ENCODE peak calls at places on chromosomes 11 and 22, in eight cellular contexts. One of them, this sample, is unnamed.

GRCh38 chr22:36443198-36443770 is 38.2 kb downstream of the TXN2 start:
- DNase-seq in A549: no peak
- DNase-seq in HCT116: no peak
- DNase-seq in IMR-90: no peak
- DNase-seq in K562: no peak
- DNase-seq in GM12878: no peak
- DNase-seq in H1: no peak
- DNase-seq in SK-N-SH: no peak
- DNase-seq in this sample: no peak

GRCh38 chr11:82547163-82547560 is 186.5 kb downstream of the FAM181B start:
- DNase-seq in A549: no peak
- DNase-seq in HCT116: no peak
- DNase-seq in IMR-90: no peak
- DNase-seq in K562: no peak
- DNase-seq in GM12878: no peak
- DNase-seq in H1: no peak
- DNase-seq in SK-N-SH: no peak
- DNase-seq in this sample: no peak

GRCh38 chr11:92589512-92589911 is 364.9 kb downstream of the FAT3 start:
- DNase-seq in A549: no peak
- DNase-seq in HCT116: no peak
- DNase-seq in IMR-90: no peak
- DNase-seq in K562: no peak
- DNase-seq in GM12878: no peak
- DNase-seq in H1: no peak
- DNase-seq in SK-N-SH: no peak
- DNase-seq in this sample: no peak

GRCh38 chr11:122720482-122720881 is 65.0 kb downstream of the UBASH3B start:
- DNase-seq in A549: no peak
- DNase-seq in HCT116: no peak
- DNase-seq in IMR-90: no peak
- DNase-seq in K562: no peak
- DNase-seq in GM12878: no peak
- DNase-seq in H1: no peak
- DNase-seq in SK-N-SH: no peak
- DNase-seq in this sample: no peak

GRCh38 chr11:117910941-117911630 is 18.1 kb downstream of the TMPRSS13 start:
- DNase-seq in A549: no peak
- DNase-seq in HCT116: no peak
- DNase-seq in IMR-90: no peak
- DNase-seq in K562: no peak
- DNase-seq in GM12878: no peak
- DNase-seq in H1: no peak
- DNase-seq in SK-N-SH: no peak
- DNase-seq in this sample: no peak

GRCh38 chr22:23251445-23252093 is 71.3 kb downstream of the BCR start:
- DNase-seq in A549: peak; percentile 9
- DNase-seq in HCT116: peak; percentile 12
- DNase-seq in IMR-90: peak; percentile 45
- DNase-seq in K562: no peak
- DNase-seq in GM12878: no peak
- DNase-seq in H1: no peak
- DNase-seq in SK-N-SH: no peak
- DNase-seq in this sample: peak; percentile 61

GRCh38 chr22:50627452-50627913 is 469 bp downstream of the ARSA start:
- DNase-seq in A549: peak; percentile 24
- DNase-seq in HCT116: no peak
- DNase-seq in IMR-90: no peak
- DNase-seq in K562: no peak
- DNase-seq in GM12878: no peak
- DNase-seq in H1: no peak
- DNase-seq in SK-N-SH: peak; percentile 72
- DNase-seq in this sample: peak; percentile 15

GRCh38 chr11:120521176-120521575 is 9.6 kb downstream of the GRIK4 start:
- DNase-seq in A549: no peak
- DNase-seq in HCT116: no peak
- DNase-seq in IMR-90: no peak
- DNase-seq in K562: no peak
- DNase-seq in GM12878: no peak
- DNase-seq in H1: no peak
- DNase-seq in SK-N-SH: no peak
- DNase-seq in this sample: no peak

GRCh38 chr22:45581549-45582080 is 78.9 kb downstream of the FBLN1 start:
- DNase-seq in A549: no peak
- DNase-seq in HCT116: no peak
- DNase-seq in IMR-90: no peak
- DNase-seq in K562: no peak
- DNase-seq in GM12878: no peak
- DNase-seq in H1: no peak
- DNase-seq in SK-N-SH: no peak
- DNase-seq in this sample: no peak

GRCh38 chr22:22717723-22718122 is 73.3 kb downstream of the GGTLC2 start:
- DNase-seq in A549: no peak
- DNase-seq in HCT116: no peak
- DNase-seq in IMR-90: no peak
- DNase-seq in K562: peak; percentile 53
- DNase-seq in GM12878: no peak
- DNase-seq in H1: no peak
- DNase-seq in SK-N-SH: no peak
- DNase-seq in this sample: no peak

GRCh38 chr11:2426221-2426620 is 18.1 kb downstream of the TRPM5 start:
- DNase-seq in A549: no peak
- DNase-seq in HCT116: no peak
- DNase-seq in IMR-90: no peak
- DNase-seq in K562: no peak
- DNase-seq in GM12878: no peak
- DNase-seq in H1: no peak
- DNase-seq in SK-N-SH: no peak
- DNase-seq in this sample: no peak

GRCh38 chr22:42906605-42907338 is 49.7 kb upstream of the ARFGAP3 start:
- DNase-seq in A549: no peak
- DNase-seq in HCT116: no peak
- DNase-seq in IMR-90: peak; percentile 16
- DNase-seq in K562: no peak
- DNase-seq in GM12878: no peak
- DNase-seq in H1: no peak
- DNase-seq in SK-N-SH: no peak
- DNase-seq in this sample: no peak

GRCh38 chr11:134365011-134365925 is 33.5 kb downstream of the GLB1L2 start:
- DNase-seq in A549: no peak
- DNase-seq in HCT116: no peak
- DNase-seq in IMR-90: no peak
- DNase-seq in K562: no peak
- DNase-seq in GM12878: no peak
- DNase-seq in H1: no peak
- DNase-seq in SK-N-SH: no peak
- DNase-seq in this sample: no peak

GRCh38 chr11:35216962-35217667 is 78.1 kb downstream of the CD44 start:
- DNase-seq in A549: no peak
- DNase-seq in HCT116: no peak
- DNase-seq in IMR-90: no peak
- DNase-seq in K562: no peak
- DNase-seq in GM12878: no peak
- DNase-seq in H1: no peak
- DNase-seq in SK-N-SH: no peak
- DNase-seq in this sample: peak; percentile 17

GRCh38 chr22:20613301-20613700 is 105.9 kb downstream of the MED15 start:
- DNase-seq in A549: no peak
- DNase-seq in HCT116: no peak
- DNase-seq in IMR-90: no peak
- DNase-seq in K562: no peak
- DNase-seq in GM12878: no peak
- DNase-seq in H1: no peak
- DNase-seq in SK-N-SH: no peak
- DNase-seq in this sample: no peak

GRCh38 chr11:17405232-17406005 is 17.0 kb upstream of the KCNJ11 start:
- DNase-seq in A549: peak; percentile 64
- DNase-seq in HCT116: peak; percentile 18
- DNase-seq in IMR-90: peak; percentile 7
- DNase-seq in K562: peak; percentile 29
- DNase-seq in GM12878: no peak
- DNase-seq in H1: no peak
- DNase-seq in SK-N-SH: peak; percentile 78
- DNase-seq in this sample: peak; percentile 37

GRCh38 chr11:17406082-17406817 is 17.8 kb upstream of the KCNJ11 start:
- DNase-seq in A549: no peak
- DNase-seq in HCT116: no peak
- DNase-seq in IMR-90: no peak
- DNase-seq in K562: no peak
- DNase-seq in GM12878: no peak
- DNase-seq in H1: no peak
- DNase-seq in SK-N-SH: no peak
- DNase-seq in this sample: no peak

GRCh38 chr11:17402486-17402885 is 14.0 kb upstream of the KCNJ11 start:
- DNase-seq in A549: no peak
- DNase-seq in HCT116: no peak
- DNase-seq in IMR-90: no peak
- DNase-seq in K562: no peak
- DNase-seq in GM12878: no peak
- DNase-seq in H1: no peak
- DNase-seq in SK-N-SH: no peak
- DNase-seq in this sample: no peak

GRCh38 chr11:17401841-17402240 is 13.4 kb upstream of the KCNJ11 start:
- DNase-seq in A549: no peak
- DNase-seq in HCT116: no peak
- DNase-seq in IMR-90: no peak
- DNase-seq in K562: no peak
- DNase-seq in GM12878: no peak
- DNase-seq in H1: no peak
- DNase-seq in SK-N-SH: no peak
- DNase-seq in this sample: no peak

DNA sequence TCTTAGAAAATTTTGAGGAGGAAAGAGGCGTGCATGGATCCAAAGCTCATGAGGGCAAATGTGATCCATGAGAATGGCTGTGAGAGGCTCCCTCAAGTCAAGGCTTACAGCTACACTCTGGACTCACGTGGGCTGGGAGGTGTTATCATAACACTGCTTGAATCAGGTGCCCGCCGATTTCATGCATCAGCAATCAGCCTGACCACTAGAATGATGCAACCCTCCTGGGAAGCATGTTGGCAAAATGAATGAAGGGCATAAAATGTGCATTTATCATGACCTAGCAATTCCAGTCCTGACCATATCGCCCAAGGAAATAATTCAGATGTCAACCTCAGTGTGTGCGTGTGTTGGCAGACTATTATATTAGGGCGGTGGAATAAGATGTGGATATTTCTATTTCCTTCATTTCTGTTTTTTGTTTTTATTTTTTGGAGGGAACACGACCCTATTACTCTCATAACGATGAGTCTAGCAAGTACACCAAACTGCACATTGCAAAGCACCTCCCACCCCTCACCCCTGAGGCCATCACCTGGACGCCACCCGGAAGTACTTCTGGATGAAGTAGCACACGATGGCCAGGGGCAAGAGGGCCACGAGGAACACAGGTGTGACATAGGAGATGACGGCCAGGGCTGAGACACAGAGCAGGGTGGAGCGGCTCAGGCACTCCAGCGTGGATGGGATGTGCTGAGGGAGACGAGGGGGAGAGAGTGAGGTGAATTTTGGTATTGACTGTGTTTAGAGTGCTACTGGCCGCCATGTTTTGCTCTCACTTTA is 15.7 kb upstream of the KCNJ11 start:
- DNase-seq in A549: no peak
- DNase-seq in HCT116: no peak
- DNase-seq in IMR-90: no peak
- DNase-seq in K562: no peak
- DNase-seq in GM12878: no peak
- DNase-seq in H1: no peak
- DNase-seq in SK-N-SH: no peak
- DNase-seq in this sample: no peak
- TF ChIP-seq RAD21 in A549: no peak
- TF ChIP-seq RAD21 in HCT116: no peak
- TF ChIP-seq RAD21 in IMR-90: no peak
- TF ChIP-seq RAD21 in K562: no peak
- TF ChIP-seq RAD21 in GM12878: no peak
- TF ChIP-seq RAD21 in H1: no peak
- TF ChIP-seq RAD21 in SK-N-SH: no peak
- TF ChIP-seq RAD21 in this sample: no peak

DNA sequence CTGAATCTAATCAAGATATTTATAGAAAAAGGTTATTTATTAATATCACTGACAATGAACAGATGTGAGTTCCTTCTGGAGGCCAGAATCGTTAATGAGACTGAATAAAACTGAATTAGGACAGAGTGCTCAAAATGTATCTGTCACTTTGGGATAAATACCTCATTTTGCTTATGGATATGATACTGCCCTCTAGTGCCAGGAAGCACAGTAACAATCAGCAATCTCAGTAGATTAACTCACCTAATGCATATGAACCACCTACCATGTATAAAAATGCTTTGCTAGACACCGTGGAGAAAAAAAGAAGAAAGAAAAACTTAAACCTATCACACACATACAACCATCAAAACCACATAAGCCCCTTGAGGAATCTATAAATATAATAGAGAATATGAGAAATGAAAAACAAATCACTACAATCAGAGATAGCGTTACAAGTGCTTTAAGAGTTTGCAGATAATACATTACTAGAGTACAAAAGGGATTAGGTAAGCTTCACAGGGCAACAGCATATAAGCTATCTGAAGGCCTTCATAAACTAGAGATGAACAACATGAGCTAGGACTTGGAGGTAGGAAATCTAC is 117.4 kb downstream of the SGSM3 start:
- DNase-seq in A549: peak; percentile 50
- DNase-seq in HCT116: no peak
- DNase-seq in IMR-90: peak; percentile 47
- DNase-seq in K562: peak; percentile 25
- DNase-seq in GM12878: no peak
- DNase-seq in H1: no peak
- DNase-seq in SK-N-SH: peak; percentile 31
- DNase-seq in this sample: peak; percentile 17
- TF ChIP-seq RAD21 in A549: peak; percentile 44
- TF ChIP-seq RAD21 in HCT116: peak; percentile 47
- TF ChIP-seq RAD21 in IMR-90: peak; percentile 58
- TF ChIP-seq RAD21 in K562: peak; percentile 48
- TF ChIP-seq RAD21 in GM12878: peak; percentile 65
- TF ChIP-seq RAD21 in H1: peak; percentile 45
- TF ChIP-seq RAD21 in SK-N-SH: peak; percentile 55
- TF ChIP-seq RAD21 in this sample: peak; percentile 12

GRCh38 chr11:30960387-30960992 is 374.3 kb upstream of the MPPED2 start:
- DNase-seq in A549: peak; percentile 75
- DNase-seq in HCT116: peak; percentile 35
- DNase-seq in IMR-90: peak; percentile 47
- DNase-seq in K562: no peak
- DNase-seq in GM12878: no peak
- DNase-seq in H1: no peak
- DNase-seq in SK-N-SH: peak; percentile 30
- DNase-seq in this sample: peak; percentile 44
- TF ChIP-seq RAD21 in A549: peak; percentile 94
- TF ChIP-seq RAD21 in HCT116: peak; percentile 68
- TF ChIP-seq RAD21 in IMR-90: peak; percentile 57
- TF ChIP-seq RAD21 in K562: no peak
- TF ChIP-seq RAD21 in GM12878: peak; percentile 60
- TF ChIP-seq RAD21 in H1: peak; percentile 94
- TF ChIP-seq RAD21 in SK-N-SH: peak; percentile 94
- TF ChIP-seq RAD21 in this sample: peak; percentile 70

DNA sequence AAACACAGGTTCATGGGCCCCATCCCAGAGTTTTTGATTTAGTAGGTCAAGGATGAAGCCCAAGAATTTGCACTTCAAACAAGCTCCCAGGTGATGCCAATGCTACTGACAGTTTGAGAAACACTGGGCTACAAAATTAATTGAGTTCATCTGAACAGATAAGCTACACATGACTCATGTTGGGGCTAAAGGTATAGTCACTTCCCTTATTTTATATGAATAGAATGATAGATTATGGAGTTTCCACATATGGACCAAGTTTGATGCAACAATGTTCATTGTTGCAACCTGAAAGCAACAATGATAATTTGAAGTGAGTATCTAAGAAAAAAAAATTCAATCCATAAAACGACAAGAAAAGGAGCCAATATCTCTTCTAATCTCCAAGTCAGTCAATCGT is 54.9 kb downstream of the SOX6 start:
- DNase-seq in A549: no peak
- DNase-seq in HCT116: no peak
- DNase-seq in IMR-90: no peak
- DNase-seq in K562: no peak
- DNase-seq in GM12878: no peak
- DNase-seq in H1: no peak
- DNase-seq in SK-N-SH: no peak
- DNase-seq in this sample: no peak
- TF ChIP-seq RAD21 in A549: no peak
- TF ChIP-seq RAD21 in HCT116: no peak
- TF ChIP-seq RAD21 in IMR-90: no peak
- TF ChIP-seq RAD21 in K562: no peak
- TF ChIP-seq RAD21 in GM12878: no peak
- TF ChIP-seq RAD21 in H1: no peak
- TF ChIP-seq RAD21 in SK-N-SH: no peak
- TF ChIP-seq RAD21 in this sample: no peak